ENCODE peak calls at places on chromosomes 16 and 17, in four cellular contexts. Z is BJ, K is nephron progenitor cell, U is fibroblast of pulmonary artery. M is an unnamed sample.

GRCh38 chr17:78174870-78175642 is 6.7 kb downstream of the SYNGR2 start:
- DNase-seq in Z (no peak), K (no peak), U (no peak), M (no peak)

GRCh38 chr17:7380321-7380720 is 568 bp upstream of the TNK1 start:
- DNase-seq in Z (peak), K (no peak), U (peak), M (no peak)

GRCh38 chr17:66724581-66725341 is 110.2 kb upstream of the CACNG5 start:
- DNase-seq in Z (peak), K (no peak), U (peak), M (no peak)

GRCh38 chr17:80372922-80373570 is 41.9 kb upstream of the ENDOV start:
- DNase-seq in Z (no peak), K (no peak), U (no peak), M (no peak)

GRCh38 chr16:23351360-23351759 is 49.3 kb downstream of the SCNN1B start:
- DNase-seq in Z (no peak), K (no peak), U (no peak), M (no peak)

GRCh38 chr17:72069744-72070143 is 51.1 kb upstream of the SOX9 start:
- DNase-seq in Z (no peak), K (no peak), U (no peak), M (no peak)

GRCh38 chr16:28514246-28514645 is 7.6 kb upstream of the IL27 start:
- DNase-seq in Z (no peak), K (no peak), U (no peak), M (no peak)

GRCh38 chr17:16909887-16910286 is 62.0 kb downstream of the TNFRSF13B start:
- DNase-seq in Z (no peak), K (no peak), U (no peak), M (no peak)

GRCh38 chr16:68074850-68075249 is 10.3 kb upstream of the NFATC3 start:
- DNase-seq in Z (no peak), K (no peak), U (no peak), M (peak)

GRCh38 chr17:59746849-59747445 is 39.5 kb downstream of the VMP1 start:
- DNase-seq in Z (no peak), K (no peak), U (peak), M (peak)

GRCh38 chr17:51353296-51353695 is 93.0 kb downstream of the UTP18 start:
- DNase-seq in Z (no peak), K (no peak), U (no peak), M (no peak)

GRCh38 chr16:86214326-86215232 is 295.7 kb upstream of the FOXF1 start:
- DNase-seq in Z (no peak), K (no peak), U (no peak), M (no peak)

GRCh38 chr17:38457577-38458371 is 29.5 kb downstream of the ARHGAP23 start:
- DNase-seq in Z (no peak), K (no peak), U (no peak), M (no peak)

GRCh38 chr17:38453951-38454421 is 25.7 kb downstream of the ARHGAP23 start:
- DNase-seq in Z (no peak), K (peak), U (peak), M (no peak)

GRCh38 chr17:38455288-38455915 is 27.1 kb downstream of the ARHGAP23 start:
- DNase-seq in Z (no peak), K (no peak), U (no peak), M (no peak)

GRCh38 chr17:38454528-38454927 is 26.3 kb downstream of the ARHGAP23 start:
- DNase-seq in Z (no peak), K (no peak), U (peak), M (no peak)

GRCh38 chr17:38456031-38456815 is 28.0 kb downstream of the ARHGAP23 start:
- DNase-seq in Z (no peak), K (no peak), U (peak), M (no peak)
- TF ChIP-seq CTCF in Z (peak), K (peak), U (peak), M (peak)

GRCh38 chr16:82454152-82454551 is 172.6 kb upstream of the CDH13 start:
- DNase-seq in Z (no peak), K (no peak), U (no peak), M (no peak)
- TF ChIP-seq CTCF in Z (no peak), K (no peak), U (no peak), M (no peak)

GRCh38 chr17:69502488-69502887 is 88.0 kb downstream of the MAP2K6 start:
- DNase-seq in Z (no peak), K (no peak), U (no peak), M (no peak)

GRCh38 chr17:69505740-69506139 is 91.2 kb downstream of the MAP2K6 start:
- DNase-seq in Z (no peak), K (no peak), U (no peak), M (no peak)

GRCh38 chr17:69503711-69504110 is 89.2 kb downstream of the MAP2K6 start:
- DNase-seq in Z (no peak), K (no peak), U (no peak), M (peak)

GRCh38 chr17:69508814-69509213 is 94.3 kb downstream of the MAP2K6 start:
- DNase-seq in Z (no peak), K (no peak), U (no peak), M (no peak)

DNA sequence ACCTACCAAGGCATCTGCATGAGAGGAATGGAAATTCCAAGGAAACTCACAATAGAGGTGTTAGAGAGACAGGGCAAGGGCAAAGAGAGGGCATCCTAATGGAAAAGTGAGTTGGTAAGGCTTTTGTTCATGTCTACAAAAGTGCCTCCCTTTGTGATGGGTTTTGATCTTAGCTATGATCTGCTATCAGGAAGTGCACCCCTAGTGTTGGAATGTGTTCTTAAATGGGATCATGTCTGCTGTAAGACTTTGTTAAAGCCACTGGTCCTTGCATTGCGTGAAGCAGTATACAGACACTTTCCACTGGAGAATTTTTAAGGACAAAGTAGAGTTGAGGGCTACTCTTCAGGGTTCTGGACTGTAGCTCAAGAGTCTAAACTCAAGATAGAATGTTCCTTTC is 92.0 kb downstream of the MAP2K6 start:
- DNase-seq in Z (no peak), K (no peak), U (no peak), M (no peak)
- TF ChIP-seq CTCF in Z (peak), K (peak), U (peak), M (no peak)

DNA sequence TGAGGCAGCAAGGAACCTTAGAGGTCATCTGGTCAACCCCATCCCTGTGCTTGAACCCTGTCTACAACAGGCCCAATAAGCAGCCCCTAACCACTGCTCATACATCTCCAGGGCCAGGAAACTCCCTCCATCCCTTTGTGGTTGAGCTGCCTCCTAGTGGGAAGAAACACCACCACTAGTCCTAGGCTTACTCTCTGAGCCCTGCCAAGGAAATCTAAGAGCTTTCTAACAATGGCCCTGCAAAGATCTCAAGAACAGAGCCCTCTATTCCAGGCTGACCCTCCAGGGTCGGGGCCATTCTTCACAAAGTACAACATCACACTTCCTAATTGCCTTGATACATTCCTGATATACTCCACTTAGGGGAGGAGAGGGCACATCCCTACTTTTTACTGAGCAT is 5.8 kb downstream of the ACLY start:
- DNase-seq in Z (no peak), K (no peak), U (no peak), M (no peak)
- TF ChIP-seq CTCF in Z (no peak), K (no peak), U (peak), M (no peak)

GRCh38 chr17:55177159-55177913 is 87.4 kb upstream of the HLF start:
- DNase-seq in Z (no peak), K (no peak), U (peak), M (no peak)
- TF ChIP-seq CTCF in Z (no peak), K (no peak), U (peak), M (peak)

DNA sequence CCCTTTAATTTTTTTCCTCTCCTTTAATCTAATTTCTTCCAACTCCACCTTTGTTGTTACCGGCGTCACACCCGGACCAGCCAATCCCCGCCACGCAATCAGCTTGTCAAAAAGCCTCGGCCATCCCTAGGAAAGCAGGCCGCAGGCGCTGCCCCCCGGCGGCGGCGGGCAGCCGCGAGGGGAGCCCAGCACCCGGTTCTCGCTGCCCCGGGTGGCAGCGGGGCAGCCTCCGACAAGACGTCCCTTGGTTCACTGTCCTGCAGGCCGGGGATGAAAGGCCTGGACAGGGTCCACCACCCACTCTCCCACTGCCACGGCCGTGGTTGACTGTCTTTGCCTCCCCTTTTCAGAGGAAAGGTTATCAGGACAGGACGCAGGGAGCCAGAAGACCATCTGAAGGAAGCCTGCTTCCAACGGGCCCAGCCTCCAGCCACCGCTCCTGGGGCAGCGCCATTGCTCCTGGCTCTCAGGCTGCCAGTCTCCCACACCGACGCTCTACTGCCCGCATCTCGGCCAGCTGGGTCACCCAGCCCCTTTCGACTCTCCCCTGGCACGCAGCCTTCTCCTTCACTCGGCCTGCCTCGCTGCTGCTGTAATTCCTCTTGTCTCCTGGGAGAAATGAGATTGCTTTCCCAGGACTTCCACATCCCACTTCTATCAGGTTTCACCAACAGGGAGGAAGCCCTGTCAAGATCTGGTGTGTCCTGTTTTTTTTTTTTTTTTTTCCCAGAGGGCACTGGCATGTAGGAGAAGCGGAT is 2.8 kb upstream of the UBTF start:
- DNase-seq in Z (no peak), K (peak), U (peak), M (peak)
- TF ChIP-seq CTCF in Z (peak), K (no peak), U (no peak), M (peak)

DNA sequence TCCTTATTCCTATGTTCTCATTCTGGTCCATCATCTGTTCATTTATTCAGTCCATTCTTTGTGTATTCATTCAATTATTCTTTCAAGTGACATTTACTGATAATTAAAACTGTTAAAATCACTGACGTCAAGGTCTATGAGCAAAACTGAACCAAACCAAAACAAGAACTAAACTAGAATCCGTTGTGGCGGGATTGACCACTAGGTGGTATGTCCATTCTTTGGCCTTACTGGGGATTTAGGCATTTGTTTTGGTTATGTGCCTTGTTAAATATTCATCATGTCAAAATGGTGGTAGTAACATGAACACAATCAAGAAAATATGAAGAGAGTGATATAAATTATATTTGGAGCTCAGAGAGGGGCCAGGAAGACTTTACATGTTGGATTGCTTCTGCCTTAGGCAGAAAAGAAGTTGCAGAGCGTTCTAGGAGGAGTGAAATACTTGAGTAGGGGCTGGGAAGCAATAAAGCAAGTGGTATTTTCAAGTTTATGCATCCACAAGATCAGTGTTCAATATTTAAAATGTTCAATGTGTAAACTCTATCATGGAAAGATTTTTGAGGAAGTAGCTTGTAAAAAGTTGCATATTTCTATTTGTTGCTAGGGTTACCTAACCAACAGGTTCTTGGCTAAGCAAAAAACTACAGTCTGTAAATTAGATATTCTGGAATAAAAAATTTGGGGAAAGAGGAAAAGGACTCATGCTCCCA is 129.0 kb downstream of the CDH13 start:
- DNase-seq in Z (no peak), K (no peak), U (peak), M (no peak)
- TF ChIP-seq CTCF in Z (peak), K (peak), U (peak), M (no peak)